ENCODE peak calls at places on chromosomes 2 and 18, in ten cellular contexts. P, H, S, M, X, C, A, I, Z and U are unnamed samples.

GRCh38 chr2:171347591-171348032 is 86.2 kb downstream of the METTL8 start:
- DNase-seq in P (no peak), H (peak; percentile 22), S (no peak), M (no peak), X (peak; percentile 37), C (no peak), A (no peak), I (no peak), Z (no peak), U (no peak)

GRCh38 chr2:42804338-42804737 is 12.0 kb upstream of the HAAO start:
- DNase-seq in P (no peak), H (no peak), S (no peak), M (no peak), X (peak; percentile 29), C (no peak), A (no peak), I (no peak), Z (no peak), U (no peak)

GRCh38 chr2:161788175-161788574 is 164.0 kb downstream of the SLC4A10 start:
- DNase-seq in P (no peak), H (no peak), S (no peak), M (no peak), X (no peak), C (no peak), A (no peak), I (no peak), Z (no peak), U (no peak)

GRCh38 chr2:175600024-175600831 is 401.8 kb downstream of the LNPK start:
- DNase-seq in P (no peak), H (no peak), S (no peak), M (no peak), X (peak; percentile 41), C (no peak), A (no peak), I (no peak), Z (peak; percentile 7), U (no peak)

GRCh38 chr18:79867666-79868065 is 69.9 kb downstream of the KCNG2 start:
- DNase-seq in P (peak; percentile 6), H (no peak), S (no peak), M (no peak), X (no peak), C (no peak), A (peak; percentile 72), I (no peak), Z (no peak), U (no peak)

GRCh38 chr2:32009479-32010256 is 1.1 kb downstream of the MEMO1 start:
- DNase-seq in P (no peak), H (peak; percentile 12), S (peak; percentile 67), M (peak; percentile 51), X (peak; percentile 47), C (peak; percentile 33), A (no peak), I (no peak), Z (peak; percentile 43), U (no peak)

GRCh38 chr2:3022841-3023372 is 354.7 kb downstream of the EIPR1 start:
- DNase-seq in P (no peak), H (no peak), S (no peak), M (no peak), X (no peak), C (no peak), A (no peak), I (no peak), Z (no peak), U (no peak)

GRCh38 chr2:132416080-132416911 is at the start of gene GPR39:
- DNase-seq in P (no peak), H (peak; percentile 80), S (no peak), M (peak; percentile 91), X (peak; percentile 62), C (peak; percentile 94), A (peak; percentile 81), I (peak; percentile 88), Z (peak; percentile 97), U (peak; percentile 72)

DNA sequence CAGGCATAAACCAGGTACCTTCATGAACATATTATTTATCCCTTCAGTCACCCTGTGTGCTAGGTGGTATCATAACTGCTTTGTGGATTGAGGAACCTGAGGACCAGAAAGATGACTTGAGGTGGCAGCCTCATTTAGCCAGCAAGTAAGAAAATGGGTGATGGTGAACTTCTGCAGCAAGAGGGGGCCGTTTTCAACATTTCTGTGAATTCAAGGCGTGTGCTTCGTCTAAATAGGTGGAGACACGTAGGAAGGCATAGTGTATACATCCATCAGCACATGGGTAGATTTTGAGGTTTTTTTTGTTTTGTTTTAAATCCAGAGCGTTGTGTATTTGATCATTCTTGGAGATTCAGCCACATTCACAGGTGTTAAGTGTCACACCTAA is 118.7 kb downstream of the SPTBN1 start:
- DNase-seq in P (no peak), H (no peak), S (no peak), M (no peak), X (no peak), C (no peak), A (no peak), I (no peak), Z (no peak), U (no peak)
- H3K4me1 ChIP-seq in P (peaks cover 96% of the 10 kb centered on the region), H (peaks cover 22% of the 10 kb centered on the region), S (peaks cover 21% of the 10 kb centered on the region), M (no peaks in the 10 kb centered on the region), X (peaks cover 75% of the 10 kb centered on the region), C (peaks cover 97% of the 10 kb centered on the region), A (peaks cover 98% of the 10 kb centered on the region), I (peaks cover 94% of the 10 kb centered on the region), Z (peaks cover 100% of the 10 kb centered on the region), U (peaks cover 13% of the 10 kb centered on the region)

GRCh38 chr18:77132369-77133050 is at the start of gene MBP:
- DNase-seq in P (no peak), H (peak; percentile 89), S (no peak), M (peak; percentile 92), X (peak; percentile 42), C (peak; percentile 93), A (no peak), I (no peak), Z (peak; percentile 95), U (peak; percentile 75)
- TF ChIP-seq POLR2A in P (peak; percentile 28), H (peak; percentile 95), S (no peak), M (peak; percentile 96), X (peak; percentile 22), C (peak; percentile 54), A (peak; percentile 83), I (no peak), Z (peak; percentile 68), U (no peak)

GRCh38 chr2:226905718-226906438 is 70.0 kb downstream of the RHBDD1 start:
- DNase-seq in P (no peak), H (no peak), S (no peak), M (no peak), X (no peak), C (no peak), A (no peak), I (no peak), Z (no peak), U (no peak)

GRCh38 chr2:226902041-226902972 is 66.5 kb downstream of the RHBDD1 start:
- DNase-seq in P (no peak), H (no peak), S (no peak), M (no peak), X (no peak), C (no peak), A (no peak), I (no peak), Z (no peak), U (no peak)

GRCh38 chr2:226903179-226903578 is 67.3 kb downstream of the RHBDD1 start:
- DNase-seq in P (no peak), H (no peak), S (no peak), M (no peak), X (peak; percentile 43), C (no peak), A (no peak), I (peak; percentile 13), Z (no peak), U (no peak)

GRCh38 chr2:226906439-226906796 is 70.6 kb downstream of the RHBDD1 start:
- DNase-seq in P (no peak), H (no peak), S (no peak), M (no peak), X (no peak), C (no peak), A (no peak), I (no peak), Z (no peak), U (no peak)

DNA sequence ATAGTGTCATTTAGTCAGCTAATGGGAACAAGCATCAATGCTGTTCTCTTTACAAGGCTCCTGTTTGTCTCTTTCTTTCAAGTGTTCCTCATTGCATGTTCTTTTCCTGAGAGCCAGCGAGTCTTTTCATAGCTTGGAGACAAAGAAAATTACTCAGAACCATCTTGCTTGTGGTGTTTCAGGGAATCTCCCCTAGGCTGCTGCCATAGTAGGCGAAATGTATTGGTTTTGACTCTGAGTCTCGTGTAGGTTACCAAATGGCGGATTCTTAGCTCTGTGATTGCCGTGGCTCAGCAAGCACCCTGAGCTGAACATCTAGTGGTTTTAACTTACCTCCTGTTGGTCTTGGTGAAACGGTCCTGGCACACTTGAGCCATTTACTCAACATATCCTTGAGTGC is 68.7 kb downstream of the RHBDD1 start:
- DNase-seq in P (no peak), H (no peak), S (no peak), M (no peak), X (no peak), C (no peak), A (no peak), I (no peak), Z (no peak), U (no peak)
- H3K27ac ChIP-seq in P (no peak overlapping the region), H (no peak overlapping the region), S (no peak overlapping the region), M (no peak overlapping the region), X (no peak overlapping the region), C (peak overlapping the region; percentile 14), A (no peak overlapping the region), I (no peak overlapping the region), Z (no peak overlapping the region), U (no peak overlapping the region)

GRCh38 chr2:85459771-85460170 is 41.3 kb downstream of the SH2D6 start:
- DNase-seq in P (no peak), H (no peak), S (no peak), M (no peak), X (no peak), C (no peak), A (no peak), I (no peak), Z (no peak), U (no peak)

GRCh38 chr2:85457043-85457442 is 38.5 kb downstream of the SH2D6 start:
- DNase-seq in P (no peak), H (no peak), S (no peak), M (no peak), X (peak; percentile 62), C (no peak), A (no peak), I (no peak), Z (no peak), U (no peak)

GRCh38 chr2:85458611-85459563 is 40.4 kb downstream of the SH2D6 start:
- DNase-seq in P (no peak), H (no peak), S (no peak), M (no peak), X (no peak), C (no peak), A (no peak), I (no peak), Z (no peak), U (no peak)

GRCh38 chr2:85455552-85456090 is 37.1 kb downstream of the SH2D6 start:
- DNase-seq in P (no peak), H (no peak), S (no peak), M (no peak), X (no peak), C (no peak), A (no peak), I (no peak), Z (no peak), U (no peak)

DNA sequence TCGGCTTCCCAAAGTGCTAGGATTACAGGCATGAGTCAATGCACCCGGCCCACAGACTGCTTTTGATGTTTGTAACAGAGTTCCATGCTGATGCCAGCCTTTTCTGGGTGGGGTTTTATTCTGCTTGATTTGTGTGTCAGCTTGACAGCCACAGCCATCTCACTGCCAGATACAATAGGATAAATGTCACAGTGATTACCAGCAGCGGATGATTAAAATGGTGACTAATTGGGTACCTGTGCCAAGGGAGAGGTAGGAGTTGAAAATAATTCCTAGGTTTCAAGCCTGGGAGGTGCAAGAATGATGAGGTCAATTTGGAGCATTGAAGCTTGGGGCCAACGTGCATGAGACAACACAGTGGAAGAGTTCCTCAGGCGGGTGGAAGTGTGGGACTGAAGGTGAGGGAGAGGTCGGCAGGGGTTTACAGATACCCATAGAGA is 39.4 kb downstream of the SH2D6 start:
- DNase-seq in P (no peak), H (peak; percentile 58), S (no peak), M (no peak), X (peak; percentile 82), C (peak; percentile 41), A (no peak), I (no peak), Z (no peak), U (no peak)
- H3K4me1 ChIP-seq in P (no peaks in the 10 kb centered on the region), H (no peaks in the 10 kb centered on the region), S (peaks cover 2% of the 10 kb centered on the region), M (no peaks in the 10 kb centered on the region), X (peaks cover 5% of the 10 kb centered on the region), C (peaks cover 7% of the 10 kb centered on the region), A (peaks cover 11% of the 10 kb centered on the region), I (peaks cover 31% of the 10 kb centered on the region), Z (peaks cover 31% of the 10 kb centered on the region), U (no peaks in the 10 kb centered on the region)